ENCODE peak calls at places on chromosomes 6 and 20, in eight cellular contexts. D is GM23248; Q is prostate gland; G is stimulated activated CD4-positive, alpha-beta T cell treated with anti-CD3 and anti-CD28 coated beads, Interleukin-15, amount 100 ng/mL, for 1 hour; X is activated naive CD4-positive, alpha-beta T cell; A is left ventricle myocardium superior; E is choroid plexus epithelial cell; I is NCI-H774. N is an unnamed sample.

GRCh38 chr20:59603727-59604608 is at the start of gene PHACTR3:
- DNase-seq in D (no peak), Q (no peak), G (no peak), X (no peak), A (no peak), E (no peak), I (no peak), N (no peak)

GRCh38 chr6:131231886-131232285 is 96.6 kb downstream of the AKAP7 start:
- DNase-seq in D (no peak), Q (no peak), G (no peak), X (no peak), A (no peak), E (no peak), I (no peak), N (no peak)

GRCh38 chr6:35736293-35736894 is 438 bp upstream of the ARMC12 start:
- DNase-seq in D (peak), Q (peak), G (peak), X (peak), A (peak), E (peak), I (peak), N (peak)

GRCh38 chr6:113739066-113739655 is 118.0 kb upstream of the MARCKS start:
- DNase-seq in D (no peak), Q (no peak), G (no peak), X (no peak), A (no peak), E (no peak), I (no peak), N (no peak)

GRCh38 chr20:53922901-53923314 is 147.5 kb downstream of the BCAS1 start:
- DNase-seq in D (peak), Q (no peak), G (no peak), X (no peak), A (no peak), E (no peak), I (no peak), N (no peak)

GRCh38 chr6:25872804-25873203 is 1.2 kb downstream of the SLC17A3 start:
- DNase-seq in D (no peak), Q (no peak), G (no peak), X (no peak), A (no peak), E (no peak), I (no peak), N (no peak)

GRCh38 chr6:82870582-82871172 is 195.0 kb downstream of the UBE3D start:
- DNase-seq in D (no peak), Q (no peak), G (no peak), X (no peak), A (no peak), E (no peak), I (peak), N (no peak)

GRCh38 chr6:124028117-124028516 is 224.5 kb downstream of the NKAIN2 start:
- DNase-seq in D (no peak), Q (no peak), G (no peak), X (no peak), A (no peak), E (peak), I (no peak), N (peak)

GRCh38 chr6:167093922-167094432 is 28.9 kb upstream of the CCR6 start:
- DNase-seq in D (peak), Q (no peak), G (peak), X (no peak), A (peak), E (no peak), I (no peak), N (no peak)

GRCh38 chr20:63264519-63264918 is 8.1 kb upstream of the ARFGAP1 start:
- DNase-seq in D (no peak), Q (no peak), G (no peak), X (no peak), A (no peak), E (no peak), I (no peak), N (no peak)

GRCh38 chr6:49342410-49342809 is 120.6 kb downstream of the MMUT start:
- DNase-seq in D (no peak), Q (no peak), G (no peak), X (no peak), A (no peak), E (no peak), I (peak), N (no peak)

GRCh38 chr20:37955511-37955910 is 52.6 kb downstream of the VSTM2L start:
- DNase-seq in D (no peak), Q (no peak), G (no peak), X (no peak), A (no peak), E (no peak), I (no peak), N (no peak)

GRCh38 chr6:143215785-143216184 is 155.1 kb downstream of the AIG1 start:
- DNase-seq in D (no peak), Q (no peak), G (no peak), X (no peak), A (no peak), E (no peak), I (no peak), N (no peak)

GRCh38 chr20:4932061-4932460 is 69.2 kb downstream of the SLC23A2 start:
- DNase-seq in D (peak), Q (no peak), G (no peak), X (no peak), A (no peak), E (no peak), I (no peak), N (no peak)

GRCh38 chr6:108080010-108080780 is 5.7 kb upstream of the OSTM1 start:
- DNase-seq in D (peak), Q (no peak), G (no peak), X (no peak), A (no peak), E (peak), I (no peak), N (peak)

GRCh38 chr6:166572370-166573261 is 13.9 kb downstream of the RAMACL start:
- DNase-seq in D (peak), Q (no peak), G (no peak), X (no peak), A (no peak), E (peak), I (peak), N (peak)

GRCh38 chr6:116764961-116765841 is at the start of gene FAM162B:
- DNase-seq in D (peak), Q (no peak), G (no peak), X (no peak), A (peak), E (peak), I (peak), N (peak)

GRCh38 chr20:6381887-6382286 is 259.1 kb upstream of the FERMT1 start:
- DNase-seq in D (peak), Q (no peak), G (no peak), X (no peak), A (no peak), E (peak), I (no peak), N (peak)

GRCh38 chr20:62652051-62652893 is 10.0 kb downstream of the SLCO4A1 start:
- DNase-seq in D (peak), Q (peak), G (peak), X (no peak), A (peak), E (peak), I (no peak), N (peak)

GRCh38 chr6:66429220-66429619 is 722.2 kb upstream of the EYS start:
- DNase-seq in D (peak), Q (no peak), G (no peak), X (no peak), A (no peak), E (peak), I (no peak), N (no peak)

GRCh38 chr20:25308083-25308491 is 60.2 kb downstream of the PYGB start:
- DNase-seq in D (no peak), Q (no peak), G (no peak), X (no peak), A (peak), E (no peak), I (no peak), N (no peak)

GRCh38 chr6:167574431-167575097 is 249.7 kb downstream of the TTLL2 start:
- DNase-seq in D (no peak), Q (no peak), G (no peak), X (no peak), A (peak), E (no peak), I (no peak), N (no peak)

GRCh38 chr6:111076024-111076680 is 11.2 kb upstream of the SLC16A10 start:
- DNase-seq in D (peak), Q (no peak), G (no peak), X (no peak), A (no peak), E (no peak), I (no peak), N (no peak)

GRCh38 chr6:3517350-3517749 is 60.5 kb upstream of the SLC22A23 start:
- DNase-seq in D (peak), Q (no peak), G (no peak), X (no peak), A (no peak), E (peak), I (no peak), N (peak)

GRCh38 chr20:48740714-48741113 is 87.1 kb downstream of the PREX1 start:
- DNase-seq in D (no peak), Q (no peak), G (no peak), X (no peak), A (no peak), E (no peak), I (no peak), N (no peak)

GRCh38 chr6:63677282-63677681 is 41.7 kb downstream of the PHF3 start:
- DNase-seq in D (peak), Q (no peak), G (no peak), X (no peak), A (no peak), E (peak), I (peak), N (no peak)

GRCh38 chr20:44773070-44773829 is 27.6 kb downstream of the KCNK15 start:
- DNase-seq in D (no peak), Q (no peak), G (no peak), X (no peak), A (no peak), E (no peak), I (no peak), N (no peak)

GRCh38 chr6:167919349-167919748 is 78.1 kb upstream of the KIF25 start:
- DNase-seq in D (no peak), Q (no peak), G (no peak), X (no peak), A (no peak), E (no peak), I (no peak), N (no peak)

GRCh38 chr20:11952621-11953020 is 34.9 kb downstream of the BTBD3 start:
- DNase-seq in D (peak), Q (no peak), G (no peak), X (no peak), A (no peak), E (no peak), I (no peak), N (no peak)

GRCh38 chr6:165819394-165819793 is 156.4 kb upstream of the PDE10A start:
- DNase-seq in D (no peak), Q (no peak), G (no peak), X (no peak), A (no peak), E (peak), I (no peak), N (no peak)

GRCh38 chr6:37602360-37602759 is 95.3 kb downstream of the MDGA1 start:
- DNase-seq in D (peak), Q (no peak), G (no peak), X (no peak), A (no peak), E (no peak), I (no peak), N (no peak)

GRCh38 chr20:1500496-1500895 is 9.3 kb upstream of the SIRPB2 start:
- DNase-seq in D (no peak), Q (no peak), G (no peak), X (no peak), A (no peak), E (no peak), I (no peak), N (no peak)

GRCh38 chr6:117591405-117591804 is 10.9 kb downstream of the GOPC start:
- DNase-seq in D (peak), Q (no peak), G (no peak), X (no peak), A (no peak), E (peak), I (no peak), N (no peak)

GRCh38 chr20:19960745-19961144 is 56.4 kb upstream of the NAA20 start:
- DNase-seq in D (no peak), Q (no peak), G (no peak), X (no peak), A (no peak), E (no peak), I (no peak), N (no peak)

GRCh38 chr20:9574182-9574581 is 59.8 kb downstream of the LAMP5 start:
- DNase-seq in D (no peak), Q (no peak), G (no peak), X (no peak), A (no peak), E (no peak), I (no peak), N (no peak)